ENCODE peak calls at places on chromosomes 3 and 15, in ten cellular contexts. One of them, this sample, is unnamed.

GRCh38 chr15:71425388-71425787 is 310.1 kb downstream of the THSD4 start:
- DNase-seq in mesenchymal stem cell: no peak
- DNase-seq in CD8-positive, alpha-beta memory T cell: no peak
- DNase-seq in lower lobe of right lung: no peak
- DNase-seq in left ventricle myocardium inferior: no peak
- DNase-seq in GM23248: no peak
- DNase-seq in upper lobe of right lung: no peak
- DNase-seq in adrenal gland: no peak
- DNase-seq in ovary: no peak
- DNase-seq in Peyer's patch: no peak
- DNase-seq in this sample: no peak

GRCh38 chr3:8640223-8640622 is 4.4 kb downstream of the SSUH2 start:
- DNase-seq in mesenchymal stem cell: no peak
- DNase-seq in CD8-positive, alpha-beta memory T cell: no peak
- DNase-seq in lower lobe of right lung: no peak
- DNase-seq in left ventricle myocardium inferior: no peak
- DNase-seq in GM23248: no peak
- DNase-seq in upper lobe of right lung: no peak
- DNase-seq in adrenal gland: no peak
- DNase-seq in ovary: no peak
- DNase-seq in Peyer's patch: no peak
- DNase-seq in this sample: no peak

GRCh38 chr3:43584043-43584826 is 37.6 kb downstream of the ANO10 start:
- DNase-seq in mesenchymal stem cell: peak; percentile 33
- DNase-seq in CD8-positive, alpha-beta memory T cell: no peak
- DNase-seq in lower lobe of right lung: no peak
- DNase-seq in left ventricle myocardium inferior: no peak
- DNase-seq in GM23248: peak; percentile 7
- DNase-seq in upper lobe of right lung: no peak
- DNase-seq in adrenal gland: no peak
- DNase-seq in ovary: no peak
- DNase-seq in Peyer's patch: no peak
- DNase-seq in this sample: no peak

GRCh38 chr3:159877924-159878323 is 110.7 kb upstream of the IL12A start:
- DNase-seq in mesenchymal stem cell: no peak
- DNase-seq in CD8-positive, alpha-beta memory T cell: no peak
- DNase-seq in lower lobe of right lung: no peak
- DNase-seq in left ventricle myocardium inferior: no peak
- DNase-seq in GM23248: peak; percentile 23
- DNase-seq in upper lobe of right lung: no peak
- DNase-seq in adrenal gland: no peak
- DNase-seq in ovary: no peak
- DNase-seq in Peyer's patch: no peak
- DNase-seq in this sample: no peak

GRCh38 chr3:196122021-196122687 is 40.3 kb upstream of the TFRC start:
- DNase-seq in mesenchymal stem cell: no peak
- DNase-seq in CD8-positive, alpha-beta memory T cell: no peak
- DNase-seq in lower lobe of right lung: no peak
- DNase-seq in left ventricle myocardium inferior: no peak
- DNase-seq in GM23248: no peak
- DNase-seq in upper lobe of right lung: no peak
- DNase-seq in adrenal gland: no peak
- DNase-seq in ovary: peak; percentile 54
- DNase-seq in Peyer's patch: no peak
- DNase-seq in this sample: no peak

GRCh38 chr3:171346011-171346410 is 114.2 kb downstream of the TNIK start:
- DNase-seq in mesenchymal stem cell: no peak
- DNase-seq in CD8-positive, alpha-beta memory T cell: no peak
- DNase-seq in lower lobe of right lung: no peak
- DNase-seq in left ventricle myocardium inferior: no peak
- DNase-seq in GM23248: no peak
- DNase-seq in upper lobe of right lung: no peak
- DNase-seq in adrenal gland: no peak
- DNase-seq in ovary: no peak
- DNase-seq in Peyer's patch: no peak
- DNase-seq in this sample: no peak

GRCh38 chr3:15659254-15659975 is 57.9 kb downstream of the BTD start:
- DNase-seq in mesenchymal stem cell: no peak
- DNase-seq in CD8-positive, alpha-beta memory T cell: no peak
- DNase-seq in lower lobe of right lung: no peak
- DNase-seq in left ventricle myocardium inferior: no peak
- DNase-seq in GM23248: peak; percentile 7
- DNase-seq in upper lobe of right lung: no peak
- DNase-seq in adrenal gland: no peak
- DNase-seq in ovary: no peak
- DNase-seq in Peyer's patch: no peak
- DNase-seq in this sample: no peak

GRCh38 chr15:69668963-69669362 is 216.3 kb downstream of the RPLP1 start:
- DNase-seq in mesenchymal stem cell: no peak
- DNase-seq in CD8-positive, alpha-beta memory T cell: peak; percentile 20
- DNase-seq in lower lobe of right lung: no peak
- DNase-seq in left ventricle myocardium inferior: no peak
- DNase-seq in GM23248: no peak
- DNase-seq in upper lobe of right lung: no peak
- DNase-seq in adrenal gland: no peak
- DNase-seq in ovary: no peak
- DNase-seq in Peyer's patch: peak; percentile 83
- DNase-seq in this sample: no peak

GRCh38 chr3:172189987-172190603 is 150.7 kb downstream of the FNDC3B start:
- DNase-seq in mesenchymal stem cell: no peak
- DNase-seq in CD8-positive, alpha-beta memory T cell: no peak
- DNase-seq in lower lobe of right lung: no peak
- DNase-seq in left ventricle myocardium inferior: no peak
- DNase-seq in GM23248: peak; percentile 49
- DNase-seq in upper lobe of right lung: no peak
- DNase-seq in adrenal gland: no peak
- DNase-seq in ovary: no peak
- DNase-seq in Peyer's patch: no peak
- DNase-seq in this sample: no peak

GRCh38 chr3:173897631-173898030 is 500.1 kb downstream of the NLGN1 start:
- DNase-seq in mesenchymal stem cell: no peak
- DNase-seq in CD8-positive, alpha-beta memory T cell: no peak
- DNase-seq in lower lobe of right lung: no peak
- DNase-seq in left ventricle myocardium inferior: no peak
- DNase-seq in GM23248: no peak
- DNase-seq in upper lobe of right lung: no peak
- DNase-seq in adrenal gland: no peak
- DNase-seq in ovary: no peak
- DNase-seq in Peyer's patch: no peak
- DNase-seq in this sample: no peak

GRCh38 chr15:90046846-90047481 is 45.8 kb downstream of the ZNF710 start:
- DNase-seq in mesenchymal stem cell: no peak
- DNase-seq in CD8-positive, alpha-beta memory T cell: no peak
- DNase-seq in lower lobe of right lung: peak; percentile 81
- DNase-seq in left ventricle myocardium inferior: no peak
- DNase-seq in GM23248: no peak
- DNase-seq in upper lobe of right lung: peak; percentile 86
- DNase-seq in adrenal gland: no peak
- DNase-seq in ovary: no peak
- DNase-seq in Peyer's patch: peak; percentile 67
- DNase-seq in this sample: no peak

GRCh38 chr3:119069725-119070124 is 35.1 kb upstream of the IGSF11 start:
- DNase-seq in mesenchymal stem cell: no peak
- DNase-seq in CD8-positive, alpha-beta memory T cell: no peak
- DNase-seq in lower lobe of right lung: no peak
- DNase-seq in left ventricle myocardium inferior: no peak
- DNase-seq in GM23248: no peak
- DNase-seq in upper lobe of right lung: no peak
- DNase-seq in adrenal gland: no peak
- DNase-seq in ovary: no peak
- DNase-seq in Peyer's patch: no peak
- DNase-seq in this sample: no peak

GRCh38 chr3:43794776-43795175 is 104.0 kb downstream of the ABHD5 start:
- DNase-seq in mesenchymal stem cell: no peak
- DNase-seq in CD8-positive, alpha-beta memory T cell: no peak
- DNase-seq in lower lobe of right lung: no peak
- DNase-seq in left ventricle myocardium inferior: no peak
- DNase-seq in GM23248: peak; percentile 77
- DNase-seq in upper lobe of right lung: no peak
- DNase-seq in adrenal gland: no peak
- DNase-seq in ovary: no peak
- DNase-seq in Peyer's patch: no peak
- DNase-seq in this sample: no peak

GRCh38 chr3:142896996-142897395 is 8.1 kb upstream of the PCOLCE2 start:
- DNase-seq in mesenchymal stem cell: no peak
- DNase-seq in CD8-positive, alpha-beta memory T cell: no peak
- DNase-seq in lower lobe of right lung: no peak
- DNase-seq in left ventricle myocardium inferior: no peak
- DNase-seq in GM23248: no peak
- DNase-seq in upper lobe of right lung: no peak
- DNase-seq in adrenal gland: no peak
- DNase-seq in ovary: no peak
- DNase-seq in Peyer's patch: no peak
- DNase-seq in this sample: no peak

DNA sequence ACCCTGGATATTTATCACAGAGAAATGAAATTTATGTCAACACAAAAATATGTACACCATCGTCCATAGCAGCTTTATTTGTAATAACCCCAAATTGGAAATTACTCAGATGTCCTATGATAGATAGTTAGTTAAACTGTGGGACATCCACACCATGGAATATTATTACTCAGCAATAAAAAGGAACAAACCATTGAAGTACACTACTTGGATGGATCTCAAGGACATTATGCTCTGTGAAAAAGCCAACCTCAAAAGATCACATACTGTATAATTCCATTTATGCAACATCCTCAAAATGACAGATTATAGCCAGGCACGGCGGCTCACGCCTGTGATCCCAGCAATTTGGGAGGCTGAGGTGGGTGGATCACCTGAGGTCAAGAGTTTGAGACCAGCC is 113.3 kb downstream of the PGPEP1L start:
- DNase-seq in mesenchymal stem cell: no peak
- DNase-seq in CD8-positive, alpha-beta memory T cell: no peak
- DNase-seq in lower lobe of right lung: no peak
- DNase-seq in left ventricle myocardium inferior: no peak
- DNase-seq in GM23248: no peak
- DNase-seq in upper lobe of right lung: no peak
- DNase-seq in adrenal gland: no peak
- DNase-seq in ovary: no peak
- DNase-seq in Peyer's patch: no peak
- DNase-seq in this sample: no peak
- H3K27ac ChIP-seq in mesenchymal stem cell: no peak overlapping the region
- H3K27ac ChIP-seq in CD8-positive, alpha-beta memory T cell: no peak overlapping the region
- H3K27ac ChIP-seq in lower lobe of right lung: no peak overlapping the region
- H3K27ac ChIP-seq in left ventricle myocardium inferior: no peak overlapping the region
- H3K27ac ChIP-seq in GM23248: no peak overlapping the region
- H3K27ac ChIP-seq in upper lobe of right lung: no peak overlapping the region
- H3K27ac ChIP-seq in adrenal gland: peak overlapping the region; percentile 67
- H3K27ac ChIP-seq in ovary: no peak overlapping the region
- H3K27ac ChIP-seq in Peyer's patch: no peak overlapping the region
- H3K27ac ChIP-seq in this sample: no peak overlapping the region

DNA sequence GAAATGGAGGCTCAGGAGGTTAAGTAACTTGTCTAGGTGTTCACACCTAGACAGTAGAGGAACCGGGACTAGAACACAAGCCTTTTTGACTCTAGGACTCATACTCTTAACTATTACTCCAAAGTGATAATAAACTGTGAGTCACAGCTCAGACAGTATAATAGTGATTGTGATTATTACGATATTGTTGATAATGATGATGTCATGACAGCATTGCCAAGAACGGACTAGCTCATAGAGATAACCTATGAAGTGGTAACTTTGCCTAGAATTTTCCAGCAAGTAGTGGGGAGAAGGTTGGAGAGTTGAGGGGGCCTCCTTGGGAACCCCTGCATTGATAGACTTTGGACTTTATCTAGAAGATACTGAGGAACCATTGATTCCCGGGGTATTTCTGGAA is 34.0 kb downstream of the STARD5 start:
- DNase-seq in mesenchymal stem cell: no peak
- DNase-seq in CD8-positive, alpha-beta memory T cell: no peak
- DNase-seq in lower lobe of right lung: no peak
- DNase-seq in left ventricle myocardium inferior: no peak
- DNase-seq in GM23248: no peak
- DNase-seq in upper lobe of right lung: no peak
- DNase-seq in adrenal gland: no peak
- DNase-seq in ovary: no peak
- DNase-seq in Peyer's patch: no peak
- DNase-seq in this sample: no peak
- H3K36me3 ChIP-seq in mesenchymal stem cell: no peaks in the 10 kb centered on the region
- H3K36me3 ChIP-seq in CD8-positive, alpha-beta memory T cell: no peaks in the 10 kb centered on the region
- H3K36me3 ChIP-seq in lower lobe of right lung: peaks cover 63% of the 10 kb centered on the region
- H3K36me3 ChIP-seq in left ventricle myocardium inferior: peaks cover 6% of the 10 kb centered on the region
- H3K36me3 ChIP-seq in GM23248: no peaks in the 10 kb centered on the region
- H3K36me3 ChIP-seq in upper lobe of right lung: peaks cover 50% of the 10 kb centered on the region
- H3K36me3 ChIP-seq in adrenal gland: no peaks in the 10 kb centered on the region
- H3K36me3 ChIP-seq in ovary: no peaks in the 10 kb centered on the region
- H3K36me3 ChIP-seq in Peyer's patch: no peaks in the 10 kb centered on the region
- H3K36me3 ChIP-seq in this sample: no peaks in the 10 kb centered on the region

GRCh38 chr3:149638401-149639092 is 19.3 kb downstream of the WWTR1 start:
- DNase-seq in mesenchymal stem cell: peak; percentile 21
- DNase-seq in CD8-positive, alpha-beta memory T cell: no peak
- DNase-seq in lower lobe of right lung: no peak
- DNase-seq in left ventricle myocardium inferior: no peak
- DNase-seq in GM23248: peak; percentile 82
- DNase-seq in upper lobe of right lung: no peak
- DNase-seq in adrenal gland: peak; percentile 41
- DNase-seq in ovary: no peak
- DNase-seq in Peyer's patch: no peak
- DNase-seq in this sample: no peak

GRCh38 chr3:149643482-149643798 is 14.4 kb downstream of the WWTR1 start:
- DNase-seq in mesenchymal stem cell: no peak
- DNase-seq in CD8-positive, alpha-beta memory T cell: no peak
- DNase-seq in lower lobe of right lung: no peak
- DNase-seq in left ventricle myocardium inferior: no peak
- DNase-seq in GM23248: no peak
- DNase-seq in upper lobe of right lung: no peak
- DNase-seq in adrenal gland: no peak
- DNase-seq in ovary: no peak
- DNase-seq in Peyer's patch: no peak
- DNase-seq in this sample: no peak

GRCh38 chr3:149646181-149646766 is 11.6 kb downstream of the WWTR1 start:
- DNase-seq in mesenchymal stem cell: peak; percentile 62
- DNase-seq in CD8-positive, alpha-beta memory T cell: no peak
- DNase-seq in lower lobe of right lung: no peak
- DNase-seq in left ventricle myocardium inferior: no peak
- DNase-seq in GM23248: peak; percentile 85
- DNase-seq in upper lobe of right lung: no peak
- DNase-seq in adrenal gland: no peak
- DNase-seq in ovary: no peak
- DNase-seq in Peyer's patch: no peak
- DNase-seq in this sample: no peak

GRCh38 chr3:149639093-149639486 is 18.7 kb downstream of the WWTR1 start:
- DNase-seq in mesenchymal stem cell: no peak
- DNase-seq in CD8-positive, alpha-beta memory T cell: no peak
- DNase-seq in lower lobe of right lung: no peak
- DNase-seq in left ventricle myocardium inferior: no peak
- DNase-seq in GM23248: no peak
- DNase-seq in upper lobe of right lung: no peak
- DNase-seq in adrenal gland: no peak
- DNase-seq in ovary: no peak
- DNase-seq in Peyer's patch: no peak
- DNase-seq in this sample: no peak

GRCh38 chr3:149641011-149641728 is 16.7 kb downstream of the WWTR1 start:
- DNase-seq in mesenchymal stem cell: no peak
- DNase-seq in CD8-positive, alpha-beta memory T cell: no peak
- DNase-seq in lower lobe of right lung: no peak
- DNase-seq in left ventricle myocardium inferior: no peak
- DNase-seq in GM23248: peak; percentile 44
- DNase-seq in upper lobe of right lung: no peak
- DNase-seq in adrenal gland: no peak
- DNase-seq in ovary: no peak
- DNase-seq in Peyer's patch: no peak
- DNase-seq in this sample: no peak
- H3K4me1 ChIP-seq in mesenchymal stem cell: peaks cover 1% of the 10 kb centered on the region
- H3K4me1 ChIP-seq in CD8-positive, alpha-beta memory T cell: no peaks in the 10 kb centered on the region
- H3K4me1 ChIP-seq in lower lobe of right lung: peaks cover 44% of the 10 kb centered on the region
- H3K4me1 ChIP-seq in left ventricle myocardium inferior: peaks cover 89% of the 10 kb centered on the region
- H3K4me1 ChIP-seq in GM23248: peaks cover 42% of the 10 kb centered on the region
- H3K4me1 ChIP-seq in upper lobe of right lung: peaks cover 9% of the 10 kb centered on the region
- H3K4me1 ChIP-seq in adrenal gland: peaks cover 22% of the 10 kb centered on the region
- H3K4me1 ChIP-seq in ovary: peaks cover 14% of the 10 kb centered on the region
- H3K4me1 ChIP-seq in Peyer's patch: no peaks in the 10 kb centered on the region
- H3K4me1 ChIP-seq in this sample: no peaks in the 10 kb centered on the region

GRCh38 chr15:74833376-74834107 is 7.1 kb downstream of the CPLX3 start:
- DNase-seq in mesenchymal stem cell: no peak
- DNase-seq in CD8-positive, alpha-beta memory T cell: no peak
- DNase-seq in lower lobe of right lung: no peak
- DNase-seq in left ventricle myocardium inferior: no peak
- DNase-seq in GM23248: no peak
- DNase-seq in upper lobe of right lung: no peak
- DNase-seq in adrenal gland: no peak
- DNase-seq in ovary: no peak
- DNase-seq in Peyer's patch: no peak
- DNase-seq in this sample: no peak
- H3K27ac ChIP-seq in mesenchymal stem cell: no peak overlapping the region
- H3K27ac ChIP-seq in CD8-positive, alpha-beta memory T cell: no peak overlapping the region
- H3K27ac ChIP-seq in lower lobe of right lung: no peak overlapping the region
- H3K27ac ChIP-seq in left ventricle myocardium inferior: no peak overlapping the region
- H3K27ac ChIP-seq in GM23248: no peak overlapping the region
- H3K27ac ChIP-seq in upper lobe of right lung: no peak overlapping the region
- H3K27ac ChIP-seq in adrenal gland: no peak overlapping the region
- H3K27ac ChIP-seq in ovary: no peak overlapping the region
- H3K27ac ChIP-seq in Peyer's patch: no peak overlapping the region
- H3K27ac ChIP-seq in this sample: no peak overlapping the region